ENCODE peak calls at places on chromosome 17, in five cellular contexts. I is H1, G is HCT116, Y is testis, H is IMR-90. T is an unnamed sample.

GRCh38 chr17:82212331-82213250 is at the start of gene CCDC57:
- DNase-seq in I (no peak), G (no peak), H (peak; percentile 68), Y (peak; percentile 81), T (peak; percentile 58)

GRCh38 chr17:35568561-35568960 is 7.9 kb upstream of the SLFN14 start:
- DNase-seq in Y (peak; percentile 36), I (no peak), H (peak; percentile 62), G (no peak), T (no peak)

GRCh38 chr17:55162556-55162946 is 102.2 kb upstream of the HLF start:
- DNase-seq in Y (no peak), G (no peak), I (no peak), H (no peak), T (no peak)

GRCh38 chr17:27873746-27874145 is 19.4 kb downstream of the LYRM9 start:
- DNase-seq in I (no peak), Y (no peak), H (no peak), G (no peak), T (peak; percentile 44)

GRCh38 chr17:75317671-75318070 is 28.4 kb upstream of the SLC25A19 start:
- DNase-seq in I (peak; percentile 9), H (no peak), G (no peak), Y (no peak), T (no peak)

GRCh38 chr17:75535119-75535537 is 9.6 kb downstream of the LLGL2 start:
- DNase-seq in I (no peak), G (no peak), H (no peak), Y (no peak), T (no peak)

GRCh38 chr17:27793168-27793905 is 7.0 kb downstream of the NOS2 start:
- DNase-seq in Y (peak; percentile 28), H (no peak), G (no peak), I (no peak), T (no peak)

GRCh38 chr17:40345161-40346034 is 19.1 kb downstream of the GJD3 start:
- DNase-seq in Y (peak; percentile 66), I (no peak), H (peak; percentile 51), G (no peak), T (peak; percentile 64)

GRCh38 chr17:7235693-7236665 is 1.7 kb upstream of the DVL2 start:
- DNase-seq in I (no peak), Y (no peak), G (no peak), H (peak; percentile 47), T (no peak)

GRCh38 chr17:38751144-38751802 is 1.3 kb upstream of the PSMB3 start:
- DNase-seq in G (no peak), I (no peak), Y (no peak), H (peak; percentile 21), T (no peak)

GRCh38 chr17:33292184-33292980 is 713 bp downstream of the ASIC2 start:
- DNase-seq in H (peak; percentile 20), I (peak; percentile 21), G (no peak), Y (peak; percentile 44), T (no peak)

GRCh38 chr17:74563358-74563757 is 4.0 kb downstream of the CD300H start:
- DNase-seq in G (no peak), Y (no peak), I (no peak), H (no peak), T (no peak)

GRCh38 chr17:17419621-17420020 is 57.2 kb upstream of the MED9 start:
- DNase-seq in G (no peak), H (no peak), I (no peak), Y (no peak), T (no peak)

GRCh38 chr17:27323538-27324212 is 29.8 kb downstream of the WSB1 start:
- DNase-seq in H (peak; percentile 16), I (no peak), G (no peak), Y (peak; percentile 58), T (peak; percentile 41)

GRCh38 chr17:49364119-49364518 is 2.1 kb upstream of the ZNF652 start:
- DNase-seq in I (no peak), G (no peak), H (no peak), Y (no peak), T (no peak)

GRCh38 chr17:395179-395578 is 42.6 kb upstream of the RPH3AL start:
- DNase-seq in H (no peak), I (no peak), Y (no peak), G (no peak), T (no peak)

GRCh38 chr17:7176870-7177209 is 2.3 kb downstream of the ASGR1 start:
- DNase-seq in H (no peak), Y (no peak), I (no peak), G (no peak), T (no peak)

GRCh38 chr17:38864636-38865398 is 5.0 kb upstream of the LASP1 start:
- DNase-seq in G (no peak), I (no peak), H (peak; percentile 54), Y (no peak), T (no peak)

GRCh38 chr17:44221862-44222111 is 2.3 kb upstream of the UBTF start:
- DNase-seq in G (no peak), I (no peak), Y (no peak), H (no peak), T (no peak)

GRCh38 chr17:352421-353212 is at the start of gene RPH3AL:
- DNase-seq in I (no peak), Y (no peak), H (no peak), G (peak; percentile 36), T (peak; percentile 73)

GRCh38 chr17:60361889-60362288 is 30.0 kb downstream of the USP32 start:
- DNase-seq in Y (no peak), I (no peak), G (no peak), H (no peak), T (no peak)

GRCh38 chr17:14080847-14081251 is 11.5 kb downstream of the COX10 start:
- DNase-seq in I (no peak), Y (no peak), H (no peak), G (no peak), T (no peak)

GRCh38 chr17:76557368-76558209 is 17.7 kb downstream of the PRCD start:
- DNase-seq in G (peak; percentile 98), H (peak; percentile 96), I (peak; percentile 89), Y (peak; percentile 97), T (peak; percentile 95)

GRCh38 chr17:64625541-64625940 is 36.6 kb downstream of the SMURF2 start:
- DNase-seq in I (no peak), H (no peak), G (no peak), Y (no peak), T (no peak)

GRCh38 chr17:7889166-7889584 is 586 bp downstream of the CHD3 start:
- DNase-seq in G (peak; percentile 74), Y (peak; percentile 97), I (no peak), H (peak; percentile 86), T (peak; percentile 96)

GRCh38 chr17:80146121-80147034 is 550 bp downstream of the EIF4A3 start:
- DNase-seq in G (no peak), Y (peak; percentile 29), H (peak; percentile 16), I (no peak), T (no peak)

GRCh38 chr17:54899721-54900456 is 763 bp upstream of the TOM1L1 start:
- DNase-seq in G (no peak), I (peak; percentile 29), H (peak; percentile 4), Y (no peak), T (no peak)

GRCh38 chr17:66661411-66661843 is 173.5 kb upstream of the CACNG5 start:
- DNase-seq in G (peak; percentile 95), I (no peak), Y (no peak), H (peak; percentile 56), T (peak; percentile 30)

GRCh38 chr17:80261159-80261894 is 675 bp downstream of the RNF213 start:
- DNase-seq in I (peak; percentile 82), G (no peak), Y (peak; percentile 67), H (peak; percentile 32), T (peak; percentile 61)

GRCh38 chr17:56624315-56624714 is 30.8 kb downstream of the NOG start:
- DNase-seq in I (no peak), H (no peak), Y (no peak), G (no peak), T (no peak)

GRCh38 chr17:28446716-28447395 is 26.6 kb upstream of the SLC13A2 start:
- DNase-seq in I (no peak), G (no peak), H (no peak), Y (no peak), T (no peak)

GRCh38 chr17:39605492-39606433 is 2.0 kb downstream of the NEUROD2 start:
- DNase-seq in H (no peak), G (no peak), I (no peak), Y (no peak), T (no peak)

GRCh38 chr17:10875411-10875810 is 37.5 kb upstream of the PIRT start:
- DNase-seq in G (no peak), H (no peak), Y (peak; percentile 43), I (no peak), T (no peak)

GRCh38 chr17:17421346-17422216 is 55.2 kb upstream of the MED9 start:
- DNase-seq in I (no peak), Y (no peak), H (no peak), G (no peak), T (no peak)

GRCh38 chr17:76480676-76481075 is 13.3 kb downstream of the AANAT start:
- DNase-seq in I (no peak), Y (peak; percentile 81), H (no peak), G (no peak), T (no peak)

GRCh38 chr17:22411185-22411784 is 719.0 kb downstream of the KCNJ18 start:
- DNase-seq in G (no peak), Y (peak; percentile 60), H (no peak), I (no peak), T (no peak)
- TF ChIP-seq POLR2A in G (no peak), Y (no peak), H (no peak), I (no peak), T (no peak)

DNA sequence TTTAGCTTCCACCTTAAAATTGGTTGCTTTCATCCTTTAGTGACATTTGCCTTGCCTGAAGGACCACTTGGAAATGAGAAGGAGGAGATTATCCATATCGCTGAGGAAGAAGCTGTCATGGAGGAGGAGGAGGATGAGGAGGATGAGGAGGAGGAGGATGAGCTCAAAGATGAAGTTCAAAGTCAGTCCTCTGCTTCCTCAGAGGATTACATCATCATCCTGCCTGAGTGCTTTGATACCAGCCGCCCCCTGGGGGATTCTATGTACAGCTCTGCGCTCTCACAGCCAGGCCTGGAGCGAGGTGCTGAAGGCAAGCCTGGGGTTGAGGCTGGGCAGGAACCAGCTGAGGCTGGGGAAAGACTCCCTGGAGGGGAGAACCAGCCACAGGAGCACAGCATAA is 11.5 kb upstream of the TMEM106A start:
- DNase-seq in I (no peak), G (no peak), H (no peak), Y (no peak), T (no peak)
- H3K36me3 ChIP-seq in I (peaks cover 19% of the 10 kb centered on the region), G (peaks cover 25% of the 10 kb centered on the region), H (peaks cover 70% of the 10 kb centered on the region), Y (no peaks in the 10 kb centered on the region), T (peaks cover 61% of the 10 kb centered on the region)

GRCh38 chr17:79028496-79029326 is 4.7 kb downstream of the C1QTNF1 start:
- DNase-seq in Y (no peak), I (no peak), H (no peak), G (no peak), T (no peak)

GRCh38 chr17:79027274-79027924 is 3.4 kb downstream of the C1QTNF1 start:
- DNase-seq in Y (no peak), G (no peak), I (no peak), H (no peak), T (no peak)

GRCh38 chr17:79027925-79028491 is 4.0 kb downstream of the C1QTNF1 start:
- DNase-seq in Y (no peak), I (no peak), H (no peak), G (no peak), T (no peak)

GRCh38 chr17:79024901-79025737 is 1.1 kb downstream of the C1QTNF1 start:
- DNase-seq in G (no peak), H (no peak), I (no peak), Y (no peak), T (peak; percentile 83)

GRCh38 chr17:79026345-79027273 is 2.6 kb downstream of the C1QTNF1 start:
- DNase-seq in G (peak; percentile 61), H (peak; percentile 68), I (no peak), Y (peak; percentile 50), T (no peak)
- TF ChIP-seq POLR2A in G (no peak), H (no peak), I (no peak), Y (no peak), T (no peak)

GRCh38 chr17:31583795-31584340 is 192.4 kb downstream of the RAB11FIP4 start:
- DNase-seq in Y (no peak), G (no peak), H (no peak), I (no peak), T (no peak)
- H3K36me3 ChIP-seq in Y (no peaks in the 10 kb centered on the region), G (no peaks in the 10 kb centered on the region), H (peaks cover 3% of the 10 kb centered on the region), I (no peaks in the 10 kb centered on the region), T (no peaks in the 10 kb centered on the region)

T was measured in prostate gland.